ENCODE peak calls at places on chromosomes 16 and 17, in nine cellular contexts. One of them, this sample, is unnamed.
A peak's percentile ranks its signal among the peaks of the same experiment; 100 is the strongest.

GRCh38 chr16:19118938-19119431 is 5.2 kb downstream of the ITPRIPL2 start:
- DNase-seq in cardiac fibroblast: peak; percentile 92
- DNase-seq in neural progenitor cell: no peak
- DNase-seq in dorsolateral prefrontal cortex: no peak
- DNase-seq in upper lobe of left lung: no peak
- DNase-seq in AG10803: peak; percentile 89
- DNase-seq in heart right ventricle: peak; percentile 68
- DNase-seq in choroid plexus epithelial cell: peak; percentile 97
- DNase-seq in IMR-90: peak; percentile 95
- DNase-seq in this sample: no peak

GRCh38 chr17:80360396-80360795 is 54.6 kb upstream of the ENDOV start:
- DNase-seq in cardiac fibroblast: no peak
- DNase-seq in neural progenitor cell: no peak
- DNase-seq in dorsolateral prefrontal cortex: no peak
- DNase-seq in upper lobe of left lung: no peak
- DNase-seq in AG10803: no peak
- DNase-seq in heart right ventricle: no peak
- DNase-seq in choroid plexus epithelial cell: no peak
- DNase-seq in IMR-90: no peak
- DNase-seq in this sample: no peak

GRCh38 chr17:75367312-75367711 is 38.2 kb downstream of the GRB2 start:
- DNase-seq in cardiac fibroblast: no peak
- DNase-seq in neural progenitor cell: no peak
- DNase-seq in dorsolateral prefrontal cortex: no peak
- DNase-seq in upper lobe of left lung: no peak
- DNase-seq in AG10803: peak; percentile 14
- DNase-seq in heart right ventricle: no peak
- DNase-seq in choroid plexus epithelial cell: peak; percentile 65
- DNase-seq in IMR-90: peak; percentile 51
- DNase-seq in this sample: no peak

GRCh38 chr16:27543801-27544200 is 5.9 kb downstream of the GTF3C1 start:
- DNase-seq in cardiac fibroblast: no peak
- DNase-seq in neural progenitor cell: no peak
- DNase-seq in dorsolateral prefrontal cortex: no peak
- DNase-seq in upper lobe of left lung: no peak
- DNase-seq in AG10803: no peak
- DNase-seq in heart right ventricle: no peak
- DNase-seq in choroid plexus epithelial cell: no peak
- DNase-seq in IMR-90: no peak
- DNase-seq in this sample: no peak

GRCh38 chr16:4307215-4308037 is 8.4 kb upstream of the GLIS2 start:
- DNase-seq in cardiac fibroblast: peak; percentile 98
- DNase-seq in neural progenitor cell: peak; percentile 97
- DNase-seq in dorsolateral prefrontal cortex: peak; percentile 88
- DNase-seq in upper lobe of left lung: peak; percentile 98
- DNase-seq in AG10803: peak; percentile 94
- DNase-seq in heart right ventricle: peak; percentile 92
- DNase-seq in choroid plexus epithelial cell: peak; percentile 95
- DNase-seq in IMR-90: peak; percentile 94
- DNase-seq in this sample: peak; percentile 94

GRCh38 chr17:22310717-22311686 is 618.7 kb downstream of the KCNJ18 start:
- DNase-seq in cardiac fibroblast: no peak
- DNase-seq in neural progenitor cell: no peak
- DNase-seq in dorsolateral prefrontal cortex: peak; percentile 48
- DNase-seq in upper lobe of left lung: no peak
- DNase-seq in AG10803: no peak
- DNase-seq in heart right ventricle: peak; percentile 17
- DNase-seq in choroid plexus epithelial cell: no peak
- DNase-seq in IMR-90: no peak
- DNase-seq in this sample: no peak

GRCh38 chr17:14201087-14201486 is 35.6 kb downstream of the CDRT15 start:
- DNase-seq in cardiac fibroblast: peak; percentile 26
- DNase-seq in neural progenitor cell: no peak
- DNase-seq in dorsolateral prefrontal cortex: no peak
- DNase-seq in upper lobe of left lung: no peak
- DNase-seq in AG10803: peak; percentile 34
- DNase-seq in heart right ventricle: no peak
- DNase-seq in choroid plexus epithelial cell: peak; percentile 15
- DNase-seq in IMR-90: peak; percentile 8
- DNase-seq in this sample: no peak

GRCh38 chr17:41891135-41892065 is 26.2 kb upstream of the KLHL11 start:
- DNase-seq in cardiac fibroblast: no peak
- DNase-seq in neural progenitor cell: no peak
- DNase-seq in dorsolateral prefrontal cortex: no peak
- DNase-seq in upper lobe of left lung: no peak
- DNase-seq in AG10803: no peak
- DNase-seq in heart right ventricle: no peak
- DNase-seq in choroid plexus epithelial cell: no peak
- DNase-seq in IMR-90: no peak
- DNase-seq in this sample: no peak

GRCh38 chr16:77736879-77737278 is 14.6 kb downstream of the NUDT7 start:
- DNase-seq in cardiac fibroblast: no peak
- DNase-seq in neural progenitor cell: no peak
- DNase-seq in dorsolateral prefrontal cortex: no peak
- DNase-seq in upper lobe of left lung: no peak
- DNase-seq in AG10803: no peak
- DNase-seq in heart right ventricle: no peak
- DNase-seq in choroid plexus epithelial cell: no peak
- DNase-seq in IMR-90: no peak
- DNase-seq in this sample: no peak

GRCh38 chr17:9837551-9838471 is 12.1 kb downstream of the GLP2R start:
- DNase-seq in cardiac fibroblast: peak; percentile 95
- DNase-seq in neural progenitor cell: no peak
- DNase-seq in dorsolateral prefrontal cortex: no peak
- DNase-seq in upper lobe of left lung: no peak
- DNase-seq in AG10803: peak; percentile 84
- DNase-seq in heart right ventricle: peak; percentile 46
- DNase-seq in choroid plexus epithelial cell: peak; percentile 90
- DNase-seq in IMR-90: peak; percentile 85
- DNase-seq in this sample: no peak

GRCh38 chr16:27226476-27226875 is 23.1 kb downstream of the KDM8 start:
- DNase-seq in cardiac fibroblast: no peak
- DNase-seq in neural progenitor cell: no peak
- DNase-seq in dorsolateral prefrontal cortex: no peak
- DNase-seq in upper lobe of left lung: no peak
- DNase-seq in AG10803: no peak
- DNase-seq in heart right ventricle: no peak
- DNase-seq in choroid plexus epithelial cell: no peak
- DNase-seq in IMR-90: no peak
- DNase-seq in this sample: no peak

GRCh38 chr16:53821957-53822625 is 118.1 kb downstream of the FTO start:
- DNase-seq in cardiac fibroblast: peak; percentile 77
- DNase-seq in neural progenitor cell: no peak
- DNase-seq in dorsolateral prefrontal cortex: no peak
- DNase-seq in upper lobe of left lung: no peak
- DNase-seq in AG10803: peak; percentile 90
- DNase-seq in heart right ventricle: no peak
- DNase-seq in choroid plexus epithelial cell: peak; percentile 82
- DNase-seq in IMR-90: peak; percentile 80
- DNase-seq in this sample: no peak

GRCh38 chr16:11233727-11234376 is 22.2 kb downstream of the SOCS1 start:
- DNase-seq in cardiac fibroblast: no peak
- DNase-seq in neural progenitor cell: no peak
- DNase-seq in dorsolateral prefrontal cortex: no peak
- DNase-seq in upper lobe of left lung: no peak
- DNase-seq in AG10803: no peak
- DNase-seq in heart right ventricle: no peak
- DNase-seq in choroid plexus epithelial cell: no peak
- DNase-seq in IMR-90: no peak
- DNase-seq in this sample: no peak

GRCh38 chr16:2785101-2785991 is 2.0 kb downstream of the PRSS33 start:
- DNase-seq in cardiac fibroblast: no peak
- DNase-seq in neural progenitor cell: no peak
- DNase-seq in dorsolateral prefrontal cortex: peak; percentile 39
- DNase-seq in upper lobe of left lung: peak; percentile 86
- DNase-seq in AG10803: no peak
- DNase-seq in heart right ventricle: no peak
- DNase-seq in choroid plexus epithelial cell: no peak
- DNase-seq in IMR-90: no peak
- DNase-seq in this sample: peak; percentile 75

GRCh38 chr17:81480140-81480917 is 32.3 kb downstream of the ACTG1 start:
- DNase-seq in cardiac fibroblast: peak; percentile 85
- DNase-seq in neural progenitor cell: no peak
- DNase-seq in dorsolateral prefrontal cortex: no peak
- DNase-seq in upper lobe of left lung: no peak
- DNase-seq in AG10803: peak; percentile 70
- DNase-seq in heart right ventricle: no peak
- DNase-seq in choroid plexus epithelial cell: peak; percentile 38
- DNase-seq in IMR-90: peak; percentile 76
- DNase-seq in this sample: no peak

GRCh38 chr17:32471652-32472051 is 15.1 kb upstream of the CDK5R1 start:
- DNase-seq in cardiac fibroblast: no peak
- DNase-seq in neural progenitor cell: no peak
- DNase-seq in dorsolateral prefrontal cortex: no peak
- DNase-seq in upper lobe of left lung: no peak
- DNase-seq in AG10803: no peak
- DNase-seq in heart right ventricle: no peak
- DNase-seq in choroid plexus epithelial cell: no peak
- DNase-seq in IMR-90: no peak
- DNase-seq in this sample: no peak

GRCh38 chr16:67814567-67814966 is 7.9 kb downstream of the TSNAXIP1 start:
- DNase-seq in cardiac fibroblast: no peak
- DNase-seq in neural progenitor cell: no peak
- DNase-seq in dorsolateral prefrontal cortex: no peak
- DNase-seq in upper lobe of left lung: no peak
- DNase-seq in AG10803: no peak
- DNase-seq in heart right ventricle: no peak
- DNase-seq in choroid plexus epithelial cell: no peak
- DNase-seq in IMR-90: no peak
- DNase-seq in this sample: no peak

GRCh38 chr17:79557724-79558572 is 52.9 kb downstream of the RBFOX3 start:
- DNase-seq in cardiac fibroblast: no peak
- DNase-seq in neural progenitor cell: no peak
- DNase-seq in dorsolateral prefrontal cortex: no peak
- DNase-seq in upper lobe of left lung: peak; percentile 59
- DNase-seq in AG10803: no peak
- DNase-seq in heart right ventricle: no peak
- DNase-seq in choroid plexus epithelial cell: no peak
- DNase-seq in IMR-90: no peak
- DNase-seq in this sample: no peak

GRCh38 chr16:3689731-3690130 is 27.6 kb downstream of the TRAP1 start:
- DNase-seq in cardiac fibroblast: no peak
- DNase-seq in neural progenitor cell: no peak
- DNase-seq in dorsolateral prefrontal cortex: no peak
- DNase-seq in upper lobe of left lung: no peak
- DNase-seq in AG10803: peak; percentile 37
- DNase-seq in heart right ventricle: no peak
- DNase-seq in choroid plexus epithelial cell: no peak
- DNase-seq in IMR-90: no peak
- DNase-seq in this sample: no peak

GRCh38 chr17:43722269-43722619 is 36.3 kb downstream of the SOST start:
- DNase-seq in cardiac fibroblast: no peak
- DNase-seq in neural progenitor cell: no peak
- DNase-seq in dorsolateral prefrontal cortex: no peak
- DNase-seq in upper lobe of left lung: no peak
- DNase-seq in AG10803: no peak
- DNase-seq in heart right ventricle: no peak
- DNase-seq in choroid plexus epithelial cell: no peak
- DNase-seq in IMR-90: no peak
- DNase-seq in this sample: no peak

GRCh38 chr17:73089918-73090317 is 2.6 kb downstream of the SLC39A11 start:
- DNase-seq in cardiac fibroblast: no peak
- DNase-seq in neural progenitor cell: no peak
- DNase-seq in dorsolateral prefrontal cortex: peak; percentile 87
- DNase-seq in upper lobe of left lung: no peak
- DNase-seq in AG10803: no peak
- DNase-seq in heart right ventricle: no peak
- DNase-seq in choroid plexus epithelial cell: no peak
- DNase-seq in IMR-90: no peak
- DNase-seq in this sample: no peak

GRCh38 chr16:48611329-48612137 is 1.6 kb upstream of the N4BP1 start:
- DNase-seq in cardiac fibroblast: no peak
- DNase-seq in neural progenitor cell: no peak
- DNase-seq in dorsolateral prefrontal cortex: no peak
- DNase-seq in upper lobe of left lung: no peak
- DNase-seq in AG10803: no peak
- DNase-seq in heart right ventricle: no peak
- DNase-seq in choroid plexus epithelial cell: no peak
- DNase-seq in IMR-90: no peak
- DNase-seq in this sample: no peak

GRCh38 chr16:58243528-58244004 is 45.7 kb upstream of the CSNK2A2 start:
- DNase-seq in cardiac fibroblast: no peak
- DNase-seq in neural progenitor cell: no peak
- DNase-seq in dorsolateral prefrontal cortex: no peak
- DNase-seq in upper lobe of left lung: no peak
- DNase-seq in AG10803: no peak
- DNase-seq in heart right ventricle: no peak
- DNase-seq in choroid plexus epithelial cell: no peak
- DNase-seq in IMR-90: no peak
- DNase-seq in this sample: no peak
- TF ChIP-seq CTCF in cardiac fibroblast: no peak
- TF ChIP-seq CTCF in neural progenitor cell: no peak
- TF ChIP-seq CTCF in dorsolateral prefrontal cortex: no peak
- TF ChIP-seq CTCF in upper lobe of left lung: no peak
- TF ChIP-seq CTCF in AG10803: no peak
- TF ChIP-seq CTCF in heart right ventricle: no peak
- TF ChIP-seq CTCF in choroid plexus epithelial cell: no peak
- TF ChIP-seq CTCF in IMR-90: no peak
- TF ChIP-seq CTCF in this sample: no peak

DNA sequence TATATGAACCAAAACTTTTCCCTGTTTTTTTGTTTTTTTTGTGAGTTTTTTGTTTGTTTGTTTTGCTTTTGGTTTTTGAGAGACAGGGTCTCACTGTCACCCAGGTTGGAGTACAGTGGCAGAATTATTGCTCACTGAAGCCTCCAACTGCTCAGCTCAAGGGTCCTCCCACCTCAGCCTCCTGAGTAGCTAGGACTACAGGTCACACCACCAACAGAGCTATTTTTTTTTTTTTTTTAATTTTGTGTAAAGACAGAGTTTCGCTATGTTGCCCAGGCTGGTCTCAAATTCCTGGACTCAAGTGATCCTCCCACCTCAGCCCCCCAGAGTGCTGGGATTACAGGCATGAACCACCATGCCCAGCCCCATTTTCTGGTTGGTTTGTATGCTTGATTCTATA is 28.6 kb downstream of the CMTM4 start:
- DNase-seq in cardiac fibroblast: no peak
- DNase-seq in neural progenitor cell: no peak
- DNase-seq in dorsolateral prefrontal cortex: no peak
- DNase-seq in upper lobe of left lung: no peak
- DNase-seq in AG10803: no peak
- DNase-seq in heart right ventricle: no peak
- DNase-seq in choroid plexus epithelial cell: no peak
- DNase-seq in IMR-90: no peak
- DNase-seq in this sample: no peak
- H3K4me3 ChIP-seq in cardiac fibroblast: no peak overlapping the region
- H3K4me3 ChIP-seq in neural progenitor cell: no peak overlapping the region
- H3K4me3 ChIP-seq in dorsolateral prefrontal cortex: no peak overlapping the region
- H3K4me3 ChIP-seq in upper lobe of left lung: no peak overlapping the region
- H3K4me3 ChIP-seq in AG10803: no peak overlapping the region
- H3K4me3 ChIP-seq in heart right ventricle: no peak overlapping the region
- H3K4me3 ChIP-seq in choroid plexus epithelial cell: no peak overlapping the region
- H3K4me3 ChIP-seq in IMR-90: no peak overlapping the region
- H3K4me3 ChIP-seq in this sample: no peak overlapping the region

GRCh38 chr17:35790826-35791225 is 4.6 kb downstream of the MMP28 start:
- DNase-seq in cardiac fibroblast: no peak
- DNase-seq in neural progenitor cell: no peak
- DNase-seq in dorsolateral prefrontal cortex: no peak
- DNase-seq in upper lobe of left lung: no peak
- DNase-seq in AG10803: no peak
- DNase-seq in heart right ventricle: no peak
- DNase-seq in choroid plexus epithelial cell: no peak
- DNase-seq in IMR-90: no peak
- DNase-seq in this sample: no peak
- TF ChIP-seq CTCF in cardiac fibroblast: no peak
- TF ChIP-seq CTCF in neural progenitor cell: no peak
- TF ChIP-seq CTCF in dorsolateral prefrontal cortex: no peak
- TF ChIP-seq CTCF in upper lobe of left lung: no peak
- TF ChIP-seq CTCF in AG10803: no peak
- TF ChIP-seq CTCF in heart right ventricle: no peak
- TF ChIP-seq CTCF in choroid plexus epithelial cell: no peak
- TF ChIP-seq CTCF in IMR-90: no peak
- TF ChIP-seq CTCF in this sample: no peak

GRCh38 chr16:84618428-84619102 is 687 bp upstream of the COTL1 start:
- DNase-seq in cardiac fibroblast: peak; percentile 94
- DNase-seq in neural progenitor cell: peak; percentile 78
- DNase-seq in dorsolateral prefrontal cortex: no peak
- DNase-seq in upper lobe of left lung: no peak
- DNase-seq in AG10803: peak; percentile 94
- DNase-seq in heart right ventricle: no peak
- DNase-seq in choroid plexus epithelial cell: peak; percentile 96
- DNase-seq in IMR-90: peak; percentile 98
- DNase-seq in this sample: peak; percentile 45
- H3K4me3 ChIP-seq in cardiac fibroblast: peak overlapping the region; percentile 17
- H3K4me3 ChIP-seq in neural progenitor cell: peak overlapping the region; percentile 74
- H3K4me3 ChIP-seq in dorsolateral prefrontal cortex: peak overlapping the region; percentile 35
- H3K4me3 ChIP-seq in upper lobe of left lung: no peak overlapping the region
- H3K4me3 ChIP-seq in AG10803: peak overlapping the region; percentile 49
- H3K4me3 ChIP-seq in heart right ventricle: peak overlapping the region; percentile 17
- H3K4me3 ChIP-seq in choroid plexus epithelial cell: peak overlapping the region; percentile 33
- H3K4me3 ChIP-seq in IMR-90: peak overlapping the region; percentile 0
- H3K4me3 ChIP-seq in this sample: no peak overlapping the region

This sample was measured in pancreas.